ENCODE peak calls at places on chromosomes 12 and 14, in eight cellular contexts. B, X, Y, C, K, G, I and H are unnamed samples.
A peak's percentile ranks its signal among the peaks of the same experiment; 100 is the strongest.

GRCh38 chr12:49231881-49232650 is 32.8 kb upstream of the TUBA1C start:
- DNase-seq in B (no peak), C (no peak), I (no peak), Y (no peak), G (no peak), X (peak; percentile 58), K (no peak), H (no peak)

GRCh38 chr12:19273482-19274330 is 144.2 kb downstream of the PLEKHA5 start:
- DNase-seq in X (peak; percentile 99), K (peak; percentile 67), B (peak; percentile 74), G (peak; percentile 97), I (no peak), C (peak; percentile 63), Y (peak; percentile 90), H (peak; percentile 74)

GRCh38 chr12:90896164-90896563 is 58.8 kb downstream of the CCER1 start:
- DNase-seq in X (peak; percentile 92), I (no peak), K (no peak), G (peak; percentile 82), C (no peak), Y (no peak), B (no peak), H (no peak)

GRCh38 chr14:63848890-63849289 is 3.9 kb upstream of the SYNE2 start:
- DNase-seq in I (no peak), B (no peak), Y (no peak), G (no peak), X (peak; percentile 19), C (no peak), K (no peak), H (no peak)

GRCh38 chr12:117032593-117033381 is 66.4 kb downstream of the TESC start:
- DNase-seq in B (no peak), K (no peak), C (no peak), X (peak; percentile 47), I (peak; percentile 74), Y (peak; percentile 7), G (peak; percentile 35), H (peak; percentile 83)

GRCh38 chr12:25241171-25242020 is 9.3 kb downstream of the KRAS start:
- DNase-seq in B (no peak), X (peak; percentile 47), I (no peak), Y (no peak), G (peak; percentile 71), K (no peak), C (peak; percentile 68), H (no peak)

GRCh38 chr12:122891661-122892525 is 4.0 kb downstream of the VPS37B start:
- DNase-seq in Y (peak; percentile 47), X (peak; percentile 85), B (no peak), C (no peak), G (peak; percentile 88), K (no peak), I (no peak), H (no peak)

GRCh38 chr12:114687802-114688201 is 3.8 kb upstream of the TBX3 start:
- DNase-seq in I (no peak), K (no peak), C (no peak), B (no peak), Y (no peak), X (no peak), G (no peak), H (no peak)

GRCh38 chr12:30877110-30877875 is 49.3 kb upstream of the TSPAN11 start:
- DNase-seq in B (no peak), C (no peak), X (no peak), K (no peak), G (no peak), Y (no peak), I (no peak), H (no peak)

GRCh38 chr12:128976120-128976519 is 122.8 kb downstream of the GLT1D1 start:
- DNase-seq in Y (no peak), B (no peak), K (no peak), I (no peak), X (no peak), G (no peak), C (peak; percentile 70), H (peak; percentile 33)

GRCh38 chr12:106582661-106583577 is at the start of gene RFX4:
- DNase-seq in X (no peak), I (no peak), K (no peak), Y (no peak), B (no peak), C (no peak), G (no peak), H (no peak)

GRCh38 chr14:81406863-81407262 is 6.7 kb upstream of the STON2 start:
- DNase-seq in Y (peak; percentile 21), K (no peak), B (peak; percentile 58), X (peak; percentile 74), I (no peak), G (peak; percentile 1), C (peak; percentile 48), H (peak; percentile 14)

GRCh38 chr12:109236257-109236656 is 72.8 kb downstream of the FOXN4 start:
- DNase-seq in B (no peak), I (no peak), X (no peak), G (no peak), C (no peak), K (no peak), Y (no peak), H (no peak)

GRCh38 chr14:61564623-61565091 is 130.7 kb upstream of the HIF1A start:
- DNase-seq in C (peak; percentile 82), I (no peak), X (peak; percentile 99), G (peak; percentile 97), Y (no peak), K (no peak), B (no peak), H (no peak)

GRCh38 chr14:32255855-32256254 is 52.8 kb upstream of the RNU6-8 start:
- DNase-seq in K (no peak), G (no peak), I (no peak), B (no peak), Y (no peak), C (no peak), X (no peak), H (no peak)

GRCh38 chr12:87982208-87982607 is 47.0 kb downstream of the C12orf50 start:
- DNase-seq in K (no peak), G (peak; percentile 69), B (no peak), I (no peak), Y (no peak), C (no peak), X (peak; percentile 70), H (no peak)

GRCh38 chr14:59664741-59665140 is 88.1 kb upstream of the CCDC175 start:
- DNase-seq in Y (no peak), X (peak; percentile 2), B (no peak), K (no peak), C (no peak), G (no peak), I (no peak), H (no peak)

GRCh38 chr14:50775357-50775756 is 55.6 kb downstream of the NIN start:
- DNase-seq in I (no peak), G (peak; percentile 93), C (peak; percentile 27), K (no peak), B (no peak), Y (no peak), X (peak; percentile 90), H (no peak)

GRCh38 chr12:105474672-105475071 is 144.2 kb downstream of the C12orf75 start:
- DNase-seq in K (no peak), X (peak; percentile 45), B (no peak), G (peak; percentile 22), C (no peak), Y (no peak), I (no peak), H (no peak)

GRCh38 chr12:13208533-13209278 is 12.2 kb downstream of the EMP1 start:
- DNase-seq in I (no peak), G (peak; percentile 53), B (no peak), Y (no peak), K (no peak), C (peak; percentile 54), X (no peak), H (no peak)

GRCh38 chr12:25377475-25378179 is 126.9 kb upstream of the KRAS start:
- DNase-seq in Y (no peak), G (peak; percentile 94), C (peak; percentile 14), X (peak; percentile 69), I (no peak), B (no peak), K (no peak), H (no peak)

GRCh38 chr12:76529226-76529918 is 30.2 kb downstream of the OSBPL8 start:
- DNase-seq in Y (no peak), X (peak; percentile 10), C (no peak), G (peak; percentile 14), B (no peak), K (no peak), I (no peak), H (no peak)
- H3K9me3 ChIP-seq in Y (no peaks in the 10 kb centered on the region), X (no peaks in the 10 kb centered on the region), C (no peaks in the 10 kb centered on the region), G (no peaks in the 10 kb centered on the region), B (no peaks in the 10 kb centered on the region), K (no peaks in the 10 kb centered on the region), I (no peaks in the 10 kb centered on the region), H (no peaks in the 10 kb centered on the region)

GRCh38 chr14:82414853-82415539 is 881.3 kb upstream of the SEL1L start:
- DNase-seq in B (no peak), G (no peak), K (no peak), C (no peak), X (no peak), Y (no peak), I (no peak), H (no peak)

GRCh38 chr14:82419933-82420332 is 886.3 kb upstream of the SEL1L start:
- DNase-seq in B (no peak), K (peak; percentile 15), G (no peak), I (no peak), Y (no peak), C (no peak), X (no peak), H (no peak)

GRCh38 chr14:82422186-82422585 is 888.5 kb upstream of the SEL1L start:
- DNase-seq in Y (no peak), X (no peak), G (no peak), K (no peak), I (no peak), B (no peak), C (no peak), H (no peak)

GRCh38 chr14:82420874-82421273 is 887.2 kb upstream of the SEL1L start:
- DNase-seq in G (no peak), C (no peak), K (peak; percentile 28), B (no peak), X (no peak), Y (no peak), I (no peak), H (no peak)
- H3K9me3 ChIP-seq in G (peaks cover 11% of the 10 kb centered on the region), C (no peaks in the 10 kb centered on the region), K (peaks cover 37% of the 10 kb centered on the region), B (peaks cover 10% of the 10 kb centered on the region), X (no peaks in the 10 kb centered on the region), Y (no peaks in the 10 kb centered on the region), I (no peaks in the 10 kb centered on the region), H (no peaks in the 10 kb centered on the region)

GRCh38 chr12:82207556-82207955 is 150.6 kb downstream of the CCDC59 start:
- DNase-seq in X (peak; percentile 30), K (no peak), G (no peak), B (no peak), I (no peak), C (no peak), Y (no peak), H (no peak)

DNA sequence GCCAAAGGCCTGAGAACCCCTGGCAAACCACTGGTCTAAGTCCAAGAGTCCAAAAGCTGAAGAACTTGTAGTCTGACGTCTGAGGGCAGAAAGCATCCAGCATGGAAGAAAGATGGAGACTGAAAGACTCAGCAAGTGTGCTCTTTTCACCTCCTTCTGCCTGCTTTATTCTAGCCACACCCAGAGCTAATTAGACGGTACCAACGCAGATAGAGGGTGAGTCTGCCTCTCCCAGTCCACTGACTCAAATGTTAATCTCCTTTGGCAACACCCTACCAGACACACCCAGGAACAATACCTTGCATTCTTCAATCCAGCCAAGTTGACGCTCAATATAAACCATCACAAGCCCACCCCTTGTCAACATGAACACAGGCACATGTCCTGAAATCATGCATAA is 155.1 kb downstream of the CCDC59 start:
- DNase-seq in K (no peak), G (no peak), B (no peak), X (no peak), Y (no peak), I (no peak), C (no peak), H (no peak)
- H3K9me3 ChIP-seq in K (peaks cover 38% of the 10 kb centered on the region), G (peaks cover 21% of the 10 kb centered on the region), B (peaks cover 10% of the 10 kb centered on the region), X (no peaks in the 10 kb centered on the region), Y (no peaks in the 10 kb centered on the region), I (peaks cover 9% of the 10 kb centered on the region), C (no peaks in the 10 kb centered on the region), H (no peaks in the 10 kb centered on the region)

GRCh38 chr12:31922341-31923062 is 36.7 kb upstream of the RESF1 start:
- DNase-seq in Y (no peak), X (peak; percentile 68), I (no peak), B (no peak), K (no peak), C (no peak), G (peak; percentile 3), H (no peak)
- H3K9me3 ChIP-seq in Y (peaks cover 11% of the 10 kb centered on the region), X (no peaks in the 10 kb centered on the region), I (peaks cover 12% of the 10 kb centered on the region), B (peaks cover 17% of the 10 kb centered on the region), K (peaks cover 30% of the 10 kb centered on the region), C (peaks cover 7% of the 10 kb centered on the region), G (peaks cover 15% of the 10 kb centered on the region), H (peaks cover 10% of the 10 kb centered on the region)